ENCODE peak calls at places on chromosome 19, in five cellular contexts. R, W, L, Y and V are unnamed samples. For H3K27me3, the result is how much of the 10 kb centered on the place peaks cover.

GRCh38 chr19:32063601-32064000 is 281.8 kb upstream of the ZNF507 start:
- DNase-seq in L (no peak), Y (no peak), W (no peak), R (no peak), V (no peak)

GRCh38 chr19:16037424-16038195 is 38.7 kb upstream of the TPM4 start:
- DNase-seq in L (no peak), W (no peak), Y (no peak), R (no peak), V (no peak)

GRCh38 chr19:42176990-42177685 is 40.3 kb downstream of the DEDD2 start:
- DNase-seq in W (peak), R (peak), Y (peak), L (peak), V (no peak)

GRCh38 chr19:49689133-49690072 is at the start of gene ADM5:
- DNase-seq in W (no peak), Y (no peak), R (peak), L (peak), V (no peak)

GRCh38 chr19:28715157-28715556 is 497.8 kb downstream of the UQCRFS1 start:
- DNase-seq in R (no peak), W (no peak), L (no peak), Y (no peak), V (no peak)

GRCh38 chr19:29535432-29535831 is 9.6 kb downstream of the VSTM2B start:
- DNase-seq in L (no peak), W (peak), R (no peak), Y (no peak), V (no peak)

GRCh38 chr19:5694952-5695648 is 5.0 kb downstream of the RPL36 start:
- DNase-seq in R (no peak), L (no peak), Y (no peak), W (no peak), V (no peak)

GRCh38 chr19:38284422-38284821 is 19.6 kb upstream of the C19orf33 start:
- DNase-seq in R (peak), Y (peak), W (no peak), L (no peak), V (no peak)

GRCh38 chr19:20171285-20171684 is 4.3 kb downstream of the ZNF486 start:
- DNase-seq in L (no peak), W (no peak), R (no peak), Y (no peak), V (no peak)

GRCh38 chr19:16002380-16002779 is 53.6 kb downstream of the OR10H4 start:
- DNase-seq in R (no peak), L (no peak), Y (no peak), W (no peak), V (no peak)

GRCh38 chr19:7618771-7619510 is 10.4 kb downstream of the XAB2 start:
- DNase-seq in W (peak), R (peak), Y (no peak), L (no peak), V (no peak)

GRCh38 chr19:17625043-17625442 is 63.1 kb downstream of the UNC13A start:
- DNase-seq in Y (no peak), R (no peak), L (no peak), W (no peak), V (no peak)

GRCh38 chr19:21603431-21604153 is 98.2 kb downstream of the ZNF429 start:
- DNase-seq in Y (no peak), R (no peak), W (no peak), L (no peak), V (no peak)

GRCh38 chr19:804419-805160 is 7.3 kb downstream of the PTBP1 start:
- DNase-seq in W (no peak), R (no peak), L (no peak), Y (no peak), V (no peak)

GRCh38 chr19:28840891-28841290 is 372.1 kb downstream of the UQCRFS1 start:
- DNase-seq in L (no peak), R (no peak), Y (no peak), W (no peak), V (no peak)

GRCh38 chr19:43662487-43662886 is 7.5 kb downstream of the PLAUR start:
- DNase-seq in W (no peak), L (no peak), Y (no peak), R (no peak), V (no peak)

GRCh38 chr19:7868326-7868670 is 5.9 kb downstream of the PRR36 start:
- DNase-seq in Y (no peak), R (no peak), L (no peak), W (no peak), V (no peak)

DNA sequence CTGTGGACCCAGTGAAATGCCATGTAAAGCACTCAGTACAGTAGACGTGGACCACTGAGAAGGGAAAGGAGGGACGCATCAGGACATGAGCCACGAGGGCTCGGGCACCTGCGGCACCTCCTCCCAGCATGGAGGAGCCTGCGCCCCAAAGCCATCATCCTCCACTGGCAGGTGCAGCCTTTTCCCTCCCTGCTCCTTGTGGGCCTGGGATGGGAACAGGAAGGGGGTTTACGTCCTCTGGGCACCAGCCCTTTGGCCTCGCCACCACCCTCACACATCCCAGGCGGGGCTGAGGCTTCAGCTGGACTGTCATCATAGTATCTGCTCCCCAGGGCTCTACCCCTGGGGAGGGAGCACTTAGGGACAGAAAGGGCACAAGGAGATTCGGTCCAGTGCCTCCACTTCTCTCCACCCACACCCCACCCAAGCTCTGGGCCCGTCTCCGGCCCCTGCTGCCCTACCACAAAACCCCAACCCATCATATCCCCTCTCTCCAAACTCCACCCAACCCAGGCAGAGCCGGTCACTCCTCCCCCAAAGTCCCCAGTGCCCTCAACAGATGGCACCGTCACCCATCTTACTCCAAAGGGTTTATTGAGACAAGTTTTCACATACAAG is 2.1 kb upstream of the PRKD2 start:
- DNase-seq in Y (peak), L (no peak), R (no peak), W (no peak), V (no peak)
- H3K27ac ChIP-seq in Y (no peak), L (no peak), R (no peak), W (no peak), V (peak)

DNA sequence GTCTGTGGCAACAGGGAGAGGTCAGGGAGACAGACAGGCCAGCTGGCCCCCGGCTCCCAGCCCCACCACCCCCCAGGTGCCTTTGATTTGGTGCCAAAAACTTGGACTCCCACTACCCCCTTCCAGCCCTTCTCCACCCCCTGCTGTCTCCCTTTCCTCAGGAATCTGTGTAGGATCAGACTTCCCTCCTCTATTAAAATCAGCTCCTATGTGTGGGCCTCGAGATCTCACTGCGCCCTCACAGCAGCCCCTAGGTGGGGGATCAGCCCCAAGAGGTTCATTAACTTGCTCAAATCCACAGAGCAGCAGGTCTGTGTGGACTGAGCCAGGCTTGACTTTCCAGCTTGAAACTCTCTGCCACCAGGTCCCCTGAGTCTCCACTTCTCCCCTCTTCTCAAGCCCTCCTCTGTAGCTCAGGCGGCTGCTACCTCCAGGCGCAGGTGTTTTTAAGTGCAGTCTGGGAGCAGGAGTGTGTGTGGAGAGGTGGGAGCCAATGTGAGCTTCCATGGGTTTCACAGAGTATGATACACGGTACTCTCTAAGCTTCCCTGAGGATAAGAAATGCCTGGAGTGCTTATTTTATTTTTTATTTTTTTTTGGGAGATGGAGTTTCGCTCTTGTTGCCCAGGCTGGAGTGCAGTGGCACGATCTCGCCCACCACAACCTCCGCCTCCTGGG is 1.7 kb downstream of the GAPDHS start:
- DNase-seq in R (no peak), W (no peak), Y (no peak), L (no peak), V (no peak)
- H3K27me3 ChIP-seq in R (under half), W (under half), Y (under half), L (under half), V (under half)

GRCh38 chr19:13788991-13789390 is 6.3 kb upstream of the ZSWIM4 start:
- DNase-seq in R (peak), Y (peak), L (peak), W (no peak), V (no peak)
- H3K27ac ChIP-seq in R (no peak), Y (peak), L (no peak), W (peak), V (peak)

DNA sequence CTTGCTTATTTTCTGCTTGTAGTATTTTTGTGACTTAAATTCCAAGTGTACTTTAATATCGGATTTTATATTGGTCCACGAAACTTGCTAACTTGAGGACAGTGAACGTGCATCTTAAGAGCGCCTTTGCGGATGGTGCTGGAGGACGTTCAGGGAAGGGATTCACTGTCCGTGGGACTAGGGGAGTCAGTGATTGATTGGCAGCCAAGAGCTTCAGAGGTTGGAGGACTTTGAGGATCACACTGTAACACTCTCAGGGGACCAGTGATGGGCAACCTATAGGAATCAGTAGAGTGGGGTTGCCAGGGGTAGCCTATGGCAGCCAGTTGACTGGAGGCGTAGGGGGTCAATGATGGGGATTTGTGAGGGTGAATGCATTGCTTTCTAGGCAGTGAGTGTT is 516 bp downstream of the ZNF175 start:
- DNase-seq in R (no peak), W (no peak), Y (no peak), L (no peak), V (no peak)
- H3K27me3 ChIP-seq in R (under half), W (under half), Y (under half), L (under half), V (under half)

GRCh38 chr19:46076951-46077814 is 36.4 kb upstream of the IGFL4 start:
- DNase-seq in R (peak), Y (no peak), L (no peak), W (peak), V (no peak)
- H3K27ac ChIP-seq in R (no peak), Y (no peak), L (no peak), W (no peak), V (no peak)

GRCh38 chr19:3465552-3465951 is 14.8 kb downstream of the SMIM24 start:
- DNase-seq in Y (peak), L (no peak), W (no peak), R (no peak), V (no peak)

GRCh38 chr19:3464797-3465235 is 15.5 kb downstream of the SMIM24 start:
- DNase-seq in Y (peak), W (no peak), R (no peak), L (no peak), V (no peak)

GRCh38 chr19:3463959-3464796 is 16.1 kb downstream of the SMIM24 start:
- DNase-seq in L (no peak), W (no peak), Y (no peak), R (no peak), V (no peak)

GRCh38 chr19:3459965-3460582 is 20.3 kb downstream of the SMIM24 start:
- DNase-seq in Y (no peak), W (no peak), L (no peak), R (no peak), V (no peak)

DNA sequence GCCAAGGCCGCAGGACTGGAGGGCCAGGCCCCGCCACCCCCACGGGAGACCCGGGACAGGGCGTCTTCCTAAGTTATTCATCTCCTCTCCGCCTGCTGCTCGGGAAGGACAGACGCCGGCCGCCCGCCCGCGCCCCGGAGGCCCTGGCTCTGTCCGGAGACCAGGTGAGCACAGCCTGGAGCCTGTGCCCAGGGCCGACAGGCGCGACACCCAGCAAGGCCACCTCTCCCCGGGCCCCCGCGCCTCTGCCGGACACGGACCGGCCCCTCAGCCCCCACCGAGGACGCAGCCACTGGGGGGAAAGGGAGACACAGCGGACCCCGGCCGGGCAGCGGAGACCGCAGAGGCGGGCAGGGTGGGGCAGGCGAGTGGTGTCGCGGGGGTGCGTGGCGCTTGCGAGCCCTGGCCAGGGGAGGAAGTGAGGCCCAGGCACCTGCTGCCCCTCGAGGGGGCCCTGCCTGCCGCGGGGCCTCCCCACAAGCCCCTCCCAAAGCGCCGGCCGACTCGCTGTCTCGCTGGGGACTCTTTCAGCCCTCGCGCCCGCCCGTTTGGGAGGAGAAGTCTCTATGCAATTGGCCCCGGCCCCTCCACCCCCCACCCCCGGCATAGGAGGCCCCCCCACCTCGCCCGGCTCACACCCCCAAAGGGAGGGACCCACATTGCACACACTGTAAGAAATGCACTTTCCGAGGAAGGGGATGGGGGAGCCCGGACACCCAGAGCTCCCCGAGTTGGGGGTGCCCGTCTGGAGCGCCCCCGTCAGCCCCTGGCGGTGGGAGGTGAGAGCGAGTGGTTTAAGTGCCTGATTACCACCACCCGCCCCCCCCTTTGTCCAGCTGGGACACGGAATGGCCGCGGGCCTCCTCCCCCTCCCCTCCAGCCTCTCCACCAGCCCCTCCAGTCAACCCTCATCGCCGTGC is 17.0 kb downstream of the SMIM24 start:
- DNase-seq in W (no peak), R (no peak), L (no peak), Y (peak), V (no peak)
- H3K27me3 ChIP-seq in W (under half), R (under half), L (under half), Y (under half), V (under half)